ENCODE peak calls at places on chromosomes 12 and 14, in six cellular contexts. One of them, this sample, is unnamed.

GRCh38 chr14:85528882-85529585 is 910 bp upstream of the FLRT2 start:
- DNase-seq in fibroblast of lung: peak; percentile 70
- DNase-seq in pancreas: no peak
- DNase-seq in body of pancreas: peak; percentile 30
- DNase-seq in fibroblast of pulmonary artery: peak; percentile 77
- DNase-seq in uterus: no peak
- DNase-seq in this sample: peak; percentile 78

GRCh38 chr14:42421377-42422078 is 814.9 kb downstream of the LRFN5 start:
- DNase-seq in pancreas: no peak
- DNase-seq in body of pancreas: no peak
- DNase-seq in fibroblast of pulmonary artery: no peak
- DNase-seq in fibroblast of lung: no peak
- DNase-seq in uterus: no peak
- DNase-seq in this sample: peak; percentile 40

GRCh38 chr12:49730568-49731101 is 10.7 kb upstream of the TMBIM6 start:
- DNase-seq in body of pancreas: no peak
- DNase-seq in pancreas: no peak
- DNase-seq in fibroblast of lung: peak; percentile 43
- DNase-seq in uterus: no peak
- DNase-seq in fibroblast of pulmonary artery: no peak
- DNase-seq in this sample: peak; percentile 59

GRCh38 chr14:74257988-74258704 is 18.9 kb downstream of the VSX2 start:
- DNase-seq in body of pancreas: no peak
- DNase-seq in uterus: no peak
- DNase-seq in fibroblast of lung: no peak
- DNase-seq in pancreas: no peak
- DNase-seq in fibroblast of pulmonary artery: no peak
- DNase-seq in this sample: no peak

GRCh38 chr12:116916122-116916521 is 5.4 kb downstream of the FBXW8 start:
- DNase-seq in body of pancreas: no peak
- DNase-seq in pancreas: no peak
- DNase-seq in fibroblast of lung: no peak
- DNase-seq in fibroblast of pulmonary artery: peak; percentile 41
- DNase-seq in uterus: no peak
- DNase-seq in this sample: peak; percentile 90

GRCh38 chr12:15933751-15934150 is 22.6 kb downstream of the DERA start:
- DNase-seq in fibroblast of pulmonary artery: no peak
- DNase-seq in fibroblast of lung: no peak
- DNase-seq in body of pancreas: no peak
- DNase-seq in pancreas: no peak
- DNase-seq in uterus: no peak
- DNase-seq in this sample: no peak

GRCh38 chr12:94010307-94010706 is 138.1 kb upstream of the PLXNC1 start:
- DNase-seq in fibroblast of pulmonary artery: no peak
- DNase-seq in pancreas: no peak
- DNase-seq in body of pancreas: no peak
- DNase-seq in uterus: no peak
- DNase-seq in fibroblast of lung: no peak
- DNase-seq in this sample: no peak

GRCh38 chr14:64646103-64646502 is 58.1 kb upstream of the PLEKHG3 start:
- DNase-seq in body of pancreas: peak; percentile 30
- DNase-seq in uterus: no peak
- DNase-seq in pancreas: no peak
- DNase-seq in fibroblast of pulmonary artery: peak; percentile 81
- DNase-seq in fibroblast of lung: peak; percentile 86
- DNase-seq in this sample: no peak

GRCh38 chr12:120361506-120362208 is 7.3 kb downstream of the MSI1 start:
- DNase-seq in pancreas: peak; percentile 40
- DNase-seq in body of pancreas: peak; percentile 68
- DNase-seq in fibroblast of lung: peak; percentile 74
- DNase-seq in fibroblast of pulmonary artery: peak; percentile 68
- DNase-seq in uterus: peak; percentile 45
- DNase-seq in this sample: peak; percentile 36

GRCh38 chr12:63955831-63956685 is 111.6 kb downstream of the SRGAP1 start:
- DNase-seq in fibroblast of pulmonary artery: peak; percentile 83
- DNase-seq in pancreas: no peak
- DNase-seq in fibroblast of lung: peak; percentile 92
- DNase-seq in body of pancreas: peak; percentile 86
- DNase-seq in uterus: peak; percentile 41
- DNase-seq in this sample: peak; percentile 68

GRCh38 chr12:41019461-41019860 is 168.7 kb upstream of the PDZRN4 start:
- DNase-seq in body of pancreas: no peak
- DNase-seq in uterus: no peak
- DNase-seq in fibroblast of pulmonary artery: no peak
- DNase-seq in fibroblast of lung: no peak
- DNase-seq in pancreas: no peak
- DNase-seq in this sample: no peak

GRCh38 chr12:98146043-98146442 is 369.3 kb upstream of the TMPO start:
- DNase-seq in uterus: no peak
- DNase-seq in fibroblast of pulmonary artery: no peak
- DNase-seq in pancreas: no peak
- DNase-seq in fibroblast of lung: no peak
- DNase-seq in body of pancreas: no peak
- DNase-seq in this sample: no peak
- TF ChIP-seq CTCF in uterus: no peak
- TF ChIP-seq CTCF in fibroblast of pulmonary artery: no peak
- TF ChIP-seq CTCF in pancreas: no peak
- TF ChIP-seq CTCF in fibroblast of lung: no peak
- TF ChIP-seq CTCF in body of pancreas: no peak
- TF ChIP-seq CTCF in this sample: no peak

GRCh38 chr14:51500776-51501175 is 150.9 kb upstream of the FRMD6 start:
- DNase-seq in fibroblast of pulmonary artery: no peak
- DNase-seq in pancreas: no peak
- DNase-seq in body of pancreas: no peak
- DNase-seq in fibroblast of lung: no peak
- DNase-seq in uterus: no peak
- DNase-seq in this sample: no peak

GRCh38 chr14:51501746-51502145 is 150.0 kb upstream of the FRMD6 start:
- DNase-seq in fibroblast of pulmonary artery: no peak
- DNase-seq in uterus: no peak
- DNase-seq in pancreas: no peak
- DNase-seq in fibroblast of lung: no peak
- DNase-seq in body of pancreas: no peak
- DNase-seq in this sample: no peak

GRCh38 chr14:51495319-51495718 is 156.4 kb upstream of the FRMD6 start:
- DNase-seq in fibroblast of pulmonary artery: no peak
- DNase-seq in uterus: no peak
- DNase-seq in pancreas: no peak
- DNase-seq in fibroblast of lung: no peak
- DNase-seq in body of pancreas: no peak
- DNase-seq in this sample: peak; percentile 44

DNA sequence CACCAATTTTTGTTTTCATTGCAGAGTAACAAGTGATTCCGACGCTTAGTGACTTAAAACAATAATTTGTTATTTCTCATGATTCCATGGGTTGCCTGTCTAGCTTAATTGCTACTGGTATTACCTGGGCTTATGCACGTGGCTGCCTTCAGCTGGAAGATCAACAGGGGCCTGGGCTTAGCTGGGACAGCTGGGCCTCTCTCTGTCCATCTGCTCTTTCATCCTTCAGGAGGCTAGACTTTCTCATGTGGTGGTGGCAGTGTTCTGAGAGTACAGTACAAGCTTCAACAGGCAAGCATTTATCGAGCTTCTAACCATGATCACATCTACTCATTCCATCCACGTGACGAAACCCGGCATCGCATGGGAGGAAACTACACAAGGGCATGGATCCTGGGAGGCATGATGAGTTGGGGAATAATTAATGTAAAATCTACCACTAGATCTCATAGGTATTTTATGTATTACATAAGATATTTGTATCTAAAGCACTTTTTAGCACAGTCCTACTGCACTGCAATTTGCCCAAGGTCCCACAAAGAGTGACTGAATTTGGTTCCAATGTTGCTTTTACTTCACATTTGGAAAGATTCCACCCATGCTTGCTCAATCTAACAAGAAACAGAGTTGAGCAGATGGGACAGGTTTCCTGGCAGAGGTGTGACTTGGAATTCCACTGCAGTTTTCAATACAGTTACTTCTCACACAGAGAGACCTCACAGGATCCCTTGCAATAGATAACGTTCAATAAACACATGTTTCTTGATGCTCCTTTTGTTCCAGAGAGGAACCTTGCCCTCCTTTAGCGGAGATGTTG is 153.1 kb upstream of the FRMD6 start:
- DNase-seq in fibroblast of pulmonary artery: no peak
- DNase-seq in pancreas: no peak
- DNase-seq in uterus: no peak
- DNase-seq in fibroblast of lung: no peak
- DNase-seq in body of pancreas: no peak
- DNase-seq in this sample: peak; percentile 91
- H3K4me3 ChIP-seq in fibroblast of pulmonary artery: no peak overlapping the region
- H3K4me3 ChIP-seq in pancreas: no peak overlapping the region
- H3K4me3 ChIP-seq in uterus: no peak overlapping the region
- H3K4me3 ChIP-seq in fibroblast of lung: no peak overlapping the region
- H3K4me3 ChIP-seq in body of pancreas: no peak overlapping the region
- H3K4me3 ChIP-seq in this sample: no peak overlapping the region

DNA sequence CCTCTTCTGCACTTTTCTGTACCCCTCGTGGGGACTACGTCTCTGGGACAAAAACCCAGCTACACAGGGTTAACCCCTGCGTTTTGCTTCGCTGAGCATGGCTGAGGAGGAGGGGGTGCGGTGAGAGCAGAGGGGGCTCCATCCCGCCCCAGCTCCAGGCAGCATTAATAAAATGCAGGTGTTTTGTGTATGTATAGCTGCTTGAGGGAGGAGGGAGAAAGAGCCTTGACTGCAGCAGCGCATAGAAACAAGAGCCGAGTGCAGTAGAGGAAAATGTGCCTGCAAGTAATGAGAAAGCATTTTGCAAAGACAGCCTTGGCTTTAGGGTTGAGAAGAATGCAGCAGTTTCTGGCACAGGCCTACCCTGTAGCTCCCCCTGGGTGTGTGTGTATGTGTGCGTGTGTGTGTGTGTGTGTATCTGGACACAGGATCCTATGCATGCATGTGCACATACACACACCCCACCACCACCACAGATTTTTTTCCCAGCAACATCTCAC is 103.9 kb downstream of the ZFP36L1 start:
- DNase-seq in uterus: peak; percentile 47
- DNase-seq in fibroblast of pulmonary artery: peak; percentile 72
- DNase-seq in fibroblast of lung: peak; percentile 82
- DNase-seq in body of pancreas: no peak
- DNase-seq in pancreas: no peak
- DNase-seq in this sample: no peak
- TF ChIP-seq CTCF in uterus: no peak
- TF ChIP-seq CTCF in fibroblast of pulmonary artery: peak; percentile 1
- TF ChIP-seq CTCF in fibroblast of lung: peak; percentile 24
- TF ChIP-seq CTCF in body of pancreas: no peak
- TF ChIP-seq CTCF in pancreas: no peak
- TF ChIP-seq CTCF in this sample: no peak

DNA sequence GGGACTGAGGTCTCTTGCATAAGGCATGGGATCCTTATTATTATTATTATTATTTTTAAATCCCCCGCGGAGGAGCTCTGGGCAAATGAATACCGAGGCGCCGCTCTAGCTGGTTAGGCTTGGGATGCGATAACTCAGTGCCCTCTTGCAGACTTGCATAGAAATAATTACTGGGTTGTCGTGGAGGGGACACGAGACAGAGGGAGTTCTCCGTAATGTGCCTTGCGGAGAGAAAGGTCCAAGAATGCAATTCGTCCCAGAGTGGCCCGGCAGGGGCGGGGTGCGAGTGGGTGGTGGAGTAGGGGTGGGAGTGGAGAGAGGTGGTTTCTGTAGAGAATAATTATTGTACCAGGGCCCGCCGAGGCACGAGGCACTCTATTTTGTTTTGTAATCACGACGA is 2.5 kb upstream of the TBX5 start:
- DNase-seq in pancreas: no peak
- DNase-seq in fibroblast of pulmonary artery: peak; percentile 32
- DNase-seq in uterus: no peak
- DNase-seq in fibroblast of lung: no peak
- DNase-seq in body of pancreas: no peak
- DNase-seq in this sample: no peak
- H3K4me3 ChIP-seq in pancreas: no peak overlapping the region
- H3K4me3 ChIP-seq in fibroblast of pulmonary artery: peak overlapping the region; percentile 65
- H3K4me3 ChIP-seq in uterus: no peak overlapping the region
- H3K4me3 ChIP-seq in fibroblast of lung: peak overlapping the region; percentile 76
- H3K4me3 ChIP-seq in body of pancreas: no peak overlapping the region
- H3K4me3 ChIP-seq in this sample: no peak overlapping the region

GRCh38 chr14:106875503-106875902 is 1349.1 kb downstream of the TMEM121 start:
- DNase-seq in uterus: no peak
- DNase-seq in body of pancreas: no peak
- DNase-seq in fibroblast of pulmonary artery: no peak
- DNase-seq in fibroblast of lung: no peak
- DNase-seq in pancreas: no peak
- DNase-seq in this sample: no peak
- TF ChIP-seq CTCF in uterus: no peak
- TF ChIP-seq CTCF in body of pancreas: no peak
- TF ChIP-seq CTCF in fibroblast of pulmonary artery: no peak
- TF ChIP-seq CTCF in fibroblast of lung: no peak
- TF ChIP-seq CTCF in pancreas: no peak
- TF ChIP-seq CTCF in this sample: no peak

DNA sequence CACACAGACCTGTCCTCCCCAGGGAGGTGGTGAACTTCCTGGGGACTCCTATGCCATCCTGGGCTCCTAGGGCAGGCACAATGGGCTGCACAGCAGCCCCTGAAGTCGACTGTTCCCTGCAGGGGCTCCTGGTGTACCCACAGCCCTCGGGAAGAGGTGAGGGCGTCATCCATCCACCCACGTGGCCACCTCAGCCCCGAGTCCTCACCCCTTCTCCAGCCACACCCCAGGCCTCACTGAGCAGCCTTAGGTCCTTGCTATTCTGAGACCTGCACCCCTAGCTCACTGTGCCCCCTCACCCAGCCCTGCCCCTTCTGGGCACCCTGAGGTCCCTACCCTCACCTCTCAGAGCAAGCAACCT is 38.9 kb downstream of the BEGAIN start:
- DNase-seq in body of pancreas: no peak
- DNase-seq in fibroblast of lung: no peak
- DNase-seq in uterus: no peak
- DNase-seq in pancreas: no peak
- DNase-seq in fibroblast of pulmonary artery: no peak
- DNase-seq in this sample: no peak
- H3K4me3 ChIP-seq in body of pancreas: no peak overlapping the region
- H3K4me3 ChIP-seq in fibroblast of lung: no peak overlapping the region
- H3K4me3 ChIP-seq in uterus: no peak overlapping the region
- H3K4me3 ChIP-seq in pancreas: no peak overlapping the region
- H3K4me3 ChIP-seq in fibroblast of pulmonary artery: no peak overlapping the region
- H3K4me3 ChIP-seq in this sample: no peak overlapping the region

GRCh38 chr12:114166360-114166759 is 200.2 kb upstream of the RBM19 start:
- DNase-seq in uterus: peak; percentile 19
- DNase-seq in fibroblast of lung: peak; percentile 80
- DNase-seq in body of pancreas: peak; percentile 25
- DNase-seq in pancreas: no peak
- DNase-seq in fibroblast of pulmonary artery: peak; percentile 68
- DNase-seq in this sample: no peak
- TF ChIP-seq CTCF in uterus: peak; percentile 51
- TF ChIP-seq CTCF in fibroblast of lung: peak; percentile 77
- TF ChIP-seq CTCF in body of pancreas: peak; percentile 29
- TF ChIP-seq CTCF in pancreas: peak; percentile 24
- TF ChIP-seq CTCF in fibroblast of pulmonary artery: peak; percentile 64
- TF ChIP-seq CTCF in this sample: no peak

This sample was measured in epithelial cell of esophagus.